ENCODE peak calls at places on chromosomes 12 and 14, in five cellular contexts. Z, E, D, Y and T are unnamed samples.

GRCh38 chr12:92255741-92256140 is 110.1 kb upstream of the BTG1 start:
- DNase-seq in Z (no peak), E (no peak), D (no peak), Y (no peak), T (no peak)

GRCh38 chr12:106633451-106633823 is 50.6 kb downstream of the RFX4 start:
- DNase-seq in Z (peak), E (no peak), D (no peak), Y (peak), T (peak)

GRCh38 chr12:29153231-29153630 is 4.2 kb downstream of the FAR2 start:
- DNase-seq in Z (no peak), E (no peak), D (no peak), Y (no peak), T (no peak)

GRCh38 chr12:109247831-109248654 is 61.0 kb downstream of the FOXN4 start:
- DNase-seq in Z (no peak), E (no peak), D (peak), Y (no peak), T (peak)

GRCh38 chr14:30779210-30779609 is 95.1 kb upstream of the COCH start:
- DNase-seq in Z (peak), E (no peak), D (no peak), Y (no peak), T (no peak)

GRCh38 chr14:100374270-100374669 is 51.1 kb downstream of the SLC25A47 start:
- DNase-seq in Z (no peak), E (no peak), D (no peak), Y (no peak), T (no peak)

GRCh38 chr12:88432536-88433462 is 147.5 kb downstream of the KITLG start:
- DNase-seq in Z (no peak), E (no peak), D (no peak), Y (no peak), T (no peak)

GRCh38 chr12:50865266-50865665 is 22.5 kb downstream of the TMPRSS12 start:
- DNase-seq in Z (no peak), E (no peak), D (no peak), Y (no peak), T (no peak)

GRCh38 chr12:132044661-132045412 is 95.1 kb downstream of the EP400 start:
- DNase-seq in Z (no peak), E (no peak), D (no peak), Y (no peak), T (no peak)

GRCh38 chr14:102928412-102929348 is 6.2 kb downstream of the AMN start:
- DNase-seq in Z (no peak), E (peak), D (peak), Y (no peak), T (peak)

GRCh38 chr14:68733086-68733621 is 59.7 kb downstream of the ZFP36L1 start:
- DNase-seq in Z (no peak), E (peak), D (no peak), Y (peak), T (no peak)

GRCh38 chr12:98939350-98939749 is 294.3 kb downstream of the APAF1 start:
- DNase-seq in Z (peak), E (no peak), D (no peak), Y (peak), T (no peak)

GRCh38 chr12:115648463-115648862 is 629.0 kb downstream of the MED13L start:
- DNase-seq in Z (no peak), E (no peak), D (no peak), Y (peak), T (no peak)

GRCh38 chr12:1662761-1663439 is 28.0 kb upstream of the ADIPOR2 start:
- DNase-seq in Z (no peak), E (no peak), D (peak), Y (no peak), T (peak)

GRCh38 chr12:20549115-20549719 is 145.9 kb upstream of the SLCO1C1 start:
- DNase-seq in Z (peak), E (no peak), D (peak), Y (no peak), T (peak)

GRCh38 chr14:106831322-106831720 is 1304.9 kb downstream of the TMEM121 start:
- DNase-seq in Z (no peak), E (no peak), D (peak), Y (no peak), T (peak)
- TF ChIP-seq CTCF in Z (peak), E (no peak), D (peak), Y (peak), T (peak)

DNA sequence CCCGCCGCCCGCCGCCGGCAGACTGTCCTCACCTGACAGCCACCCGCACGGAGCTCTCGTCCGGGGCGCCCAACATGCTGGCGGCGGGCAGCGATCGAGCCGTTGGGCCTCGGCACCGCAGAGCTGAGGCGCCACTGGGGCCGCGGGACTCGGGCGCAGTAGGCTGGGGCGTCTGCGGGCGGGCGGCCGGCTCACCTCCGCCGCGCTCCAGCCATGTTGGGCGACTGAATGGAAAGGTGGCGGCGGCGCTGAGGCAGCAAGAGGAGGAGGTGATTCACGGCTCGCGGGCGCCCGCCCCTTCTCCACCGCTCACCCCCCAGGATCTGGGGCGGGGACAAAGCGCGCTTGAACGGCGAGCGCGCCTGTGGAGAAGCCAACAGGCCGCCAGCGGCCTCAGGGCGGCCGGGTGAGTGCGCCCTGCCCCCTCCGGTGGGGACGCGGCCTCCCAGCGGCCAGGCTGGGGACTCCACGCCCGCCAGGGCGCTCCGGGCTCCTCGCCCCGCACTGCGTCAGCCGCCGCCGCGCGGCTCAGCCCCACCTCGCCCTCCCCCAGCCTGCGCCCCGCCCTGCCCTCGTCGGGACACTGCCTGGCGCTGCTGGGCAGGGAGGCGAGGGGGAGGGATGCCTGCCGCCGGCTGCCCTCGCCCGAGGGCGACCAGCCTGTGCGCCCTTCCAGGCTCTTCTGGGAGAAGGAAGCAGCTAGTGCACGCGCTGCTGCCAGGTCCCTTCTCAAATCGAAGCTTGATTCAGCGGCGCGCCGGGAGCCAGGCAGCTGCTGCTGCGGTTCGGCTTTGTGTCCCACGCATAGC is at the start of gene KIF21A:
- DNase-seq in Z (peak), E (peak), D (peak), Y (peak), T (peak)
- TF ChIP-seq CTCF in Z (peak), E (peak), D (peak), Y (peak), T (peak)

DNA sequence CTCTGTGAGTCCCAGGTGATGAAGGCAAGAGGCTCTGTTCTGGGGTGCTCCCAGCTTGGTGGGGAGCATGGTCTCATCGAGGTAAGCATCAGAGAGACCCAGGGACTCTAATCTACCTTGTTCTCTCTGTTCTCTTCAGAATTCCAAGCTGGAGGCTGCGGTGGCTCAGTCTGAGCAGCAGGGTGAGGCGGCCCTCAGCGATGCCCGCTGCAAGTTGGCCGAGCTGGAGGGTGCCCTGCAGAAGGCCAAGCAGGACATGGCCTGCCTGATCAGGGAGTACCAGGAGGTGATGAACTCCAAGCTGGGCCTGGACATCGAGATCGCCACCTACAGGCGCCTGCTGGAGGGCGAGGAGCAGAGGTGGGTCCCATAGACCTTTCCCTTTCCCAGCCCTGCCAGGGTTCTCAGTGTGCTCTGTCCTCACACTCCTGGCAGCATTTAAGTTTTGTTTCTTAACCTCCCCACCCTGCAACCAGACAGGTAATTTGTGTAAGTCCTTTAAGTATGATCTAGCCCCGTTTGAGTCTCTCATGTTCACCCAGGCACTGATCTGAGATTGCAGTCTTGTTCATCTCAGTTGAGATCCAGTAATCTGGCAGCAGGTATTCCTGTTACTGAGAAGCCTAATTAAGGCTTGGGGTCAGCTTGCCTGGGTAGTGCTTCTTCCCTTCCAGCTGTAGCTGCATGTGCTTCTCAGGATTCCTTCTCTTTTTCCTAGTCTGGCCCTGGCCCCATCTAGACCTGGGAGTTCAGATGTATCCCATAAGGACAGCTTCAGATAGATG is 14.8 kb upstream of the KRT81 start:
- DNase-seq in Z (no peak), E (no peak), D (no peak), Y (no peak), T (peak)
- TF ChIP-seq CTCF in Z (peak), E (no peak), D (peak), Y (no peak), T (peak)

GRCh38 chr12:68247785-68248184 is 5.6 kb downstream of the IL22 start:
- DNase-seq in Z (no peak), E (no peak), D (no peak), Y (no peak), T (no peak)
- TF ChIP-seq CTCF in Z (no peak), E (no peak), D (no peak), Y (no peak), T (no peak)

GRCh38 chr12:7161811-7162210 is 27.7 kb upstream of the PEX5 start:
- DNase-seq in Z (no peak), E (no peak), D (no peak), Y (peak), T (no peak)

GRCh38 chr12:7161327-7161726 is 28.2 kb upstream of the PEX5 start:
- DNase-seq in Z (no peak), E (no peak), D (no peak), Y (no peak), T (no peak)

GRCh38 chr12:7158866-7159600 is 28.9 kb downstream of the CLSTN3 start:
- DNase-seq in Z (no peak), E (no peak), D (no peak), Y (no peak), T (no peak)

GRCh38 chr12:7160183-7160582 is 29.3 kb upstream of the PEX5 start:
- DNase-seq in Z (no peak), E (no peak), D (no peak), Y (no peak), T (no peak)

GRCh38 chr12:7162691-7163114 is 26.8 kb upstream of the PEX5 start:
- DNase-seq in Z (no peak), E (no peak), D (peak), Y (no peak), T (peak)
- TF ChIP-seq CTCF in Z (peak), E (peak), D (peak), Y (peak), T (peak)

GRCh38 chr14:54488318-54488645 is 498 bp downstream of the GMFB start:
- DNase-seq in Z (no peak), E (no peak), D (no peak), Y (no peak), T (no peak)
- TF ChIP-seq CTCF in Z (peak), E (no peak), D (no peak), Y (no peak), T (no peak)

DNA sequence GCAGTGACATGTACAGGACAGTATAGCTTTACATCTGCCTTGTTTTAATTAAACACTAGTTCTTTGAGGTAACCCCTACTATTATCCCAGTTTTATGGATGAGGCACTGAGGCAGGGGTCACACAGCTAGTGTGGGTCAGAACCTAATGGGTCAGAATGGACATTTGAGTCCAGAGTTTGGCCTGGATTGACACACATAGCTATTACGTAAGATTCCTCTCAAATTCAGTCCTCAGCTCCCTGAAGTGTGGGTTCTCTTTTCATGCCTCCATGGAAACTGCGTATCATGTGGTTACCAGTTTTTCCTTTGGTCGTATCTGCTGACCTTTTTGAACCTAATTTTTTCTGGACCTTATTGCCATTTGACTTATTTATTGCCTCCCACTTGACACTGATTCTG is 40.4 kb downstream of the PSEN1 start:
- DNase-seq in Z (no peak), E (no peak), D (no peak), Y (no peak), T (no peak)
- TF ChIP-seq CTCF in Z (no peak), E (no peak), D (no peak), Y (no peak), T (no peak)

GRCh38 chr12:452667-453210 is 7.0 kb upstream of the B4GALNT3 start:
- DNase-seq in Z (no peak), E (no peak), D (peak), Y (no peak), T (no peak)
- TF ChIP-seq CTCF in Z (peak), E (no peak), D (no peak), Y (peak), T (no peak)

GRCh38 chr12:21613931-21614330 is 9.3 kb upstream of the GYS2 start:
- DNase-seq in Z (no peak), E (no peak), D (no peak), Y (no peak), T (no peak)
- TF ChIP-seq CTCF in Z (no peak), E (no peak), D (no peak), Y (no peak), T (no peak)

GRCh38 chr12:53076461-53076860 is 2.7 kb downstream of the SPRYD3 start:
- DNase-seq in Z (no peak), E (no peak), D (no peak), Y (no peak), T (no peak)

GRCh38 chr12:53082637-53083036 is 3.4 kb upstream of the SPRYD3 start:
- DNase-seq in Z (no peak), E (no peak), D (no peak), Y (no peak), T (no peak)

GRCh38 chr12:53078425-53079225 is 565 bp downstream of the SPRYD3 start:
- DNase-seq in Z (no peak), E (no peak), D (peak), Y (no peak), T (no peak)

GRCh38 chr12:53077030-53077429 is 2.2 kb downstream of the SPRYD3 start:
- DNase-seq in Z (no peak), E (no peak), D (no peak), Y (no peak), T (no peak)

DNA sequence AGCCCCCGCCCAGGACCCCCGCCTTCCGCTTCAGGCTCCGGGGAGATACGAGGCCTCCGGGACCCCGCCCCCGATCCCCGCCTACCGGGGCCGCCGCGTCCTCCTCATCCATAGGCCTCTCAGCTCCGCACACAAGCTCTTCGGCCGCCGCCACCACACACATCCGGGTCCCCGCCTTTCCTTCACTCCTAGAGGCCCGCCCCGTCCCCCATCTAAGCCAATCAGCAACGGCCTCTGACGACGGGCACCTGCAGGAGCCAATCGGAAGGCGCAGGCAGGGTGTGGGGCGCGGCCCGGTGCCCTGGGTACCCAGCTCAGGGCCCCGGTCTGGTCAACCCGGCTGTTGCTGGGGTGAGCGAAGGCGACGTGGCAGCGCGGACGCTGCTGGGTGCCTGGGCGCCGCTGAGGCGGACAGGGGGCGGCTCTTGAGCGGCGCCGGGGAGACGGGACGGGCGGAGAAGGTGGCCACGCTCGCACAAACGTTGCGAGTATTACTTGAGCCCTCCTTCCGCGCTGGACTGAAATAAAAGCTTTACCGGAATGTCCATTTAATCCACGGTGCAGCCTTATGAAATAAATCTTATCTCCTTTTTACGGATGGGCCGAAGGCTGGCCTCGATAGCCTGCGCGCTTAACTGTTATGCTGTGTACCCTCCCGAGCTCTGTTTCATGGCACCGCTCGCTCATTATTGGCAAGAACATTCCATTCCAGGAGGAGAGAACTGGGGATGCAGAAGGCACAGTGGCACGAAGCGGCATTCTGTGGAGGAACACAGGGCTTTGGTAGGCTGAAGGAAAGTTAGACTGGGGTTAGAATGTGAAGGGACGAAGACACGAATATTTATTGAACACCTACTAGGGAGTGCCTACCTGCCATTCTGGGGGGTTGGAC is at the start of gene SPRYD3:
- DNase-seq in Z (peak), E (peak), D (peak), Y (peak), T (peak)
- TF ChIP-seq CTCF in Z (no peak), E (peak), D (no peak), Y (no peak), T (no peak)